ENCODE peak calls at places on chromosome 15, in seven cellular contexts. J is spleen, L is ovary, F is heart left ventricle, N is thyroid gland, A is lower lobe of right lung, P is cardiac muscle cell. O is an unnamed sample.

GRCh38 chr15:68888419-68888818 is 41.9 kb upstream of the SPESP1 start:
- DNase-seq in J (no peak), L (no peak), F (no peak), N (no peak), A (no peak), P (no peak), O (no peak)

GRCh38 chr15:56076651-56077050 is 83.2 kb upstream of the NEDD4 start:
- DNase-seq in J (no peak), L (no peak), F (no peak), N (no peak), A (no peak), P (no peak), O (no peak)

GRCh38 chr15:90451215-90451850 is 63.3 kb downstream of the IQGAP1 start:
- DNase-seq in J (no peak), L (no peak), F (no peak), N (no peak), A (no peak), P (no peak), O (no peak)

GRCh38 chr15:29139540-29140459 is 129.8 kb downstream of the NSMCE3 start:
- DNase-seq in J (peak; percentile 82), L (no peak), F (no peak), N (peak; percentile 70), A (no peak), P (peak; percentile 56), O (peak; percentile 56)

GRCh38 chr15:63628123-63628822 is 31.1 kb downstream of the FBXL22 start:
- DNase-seq in J (no peak), L (no peak), F (no peak), N (no peak), A (no peak), P (peak; percentile 21), O (no peak)

GRCh38 chr15:52071570-52071969 is 41.0 kb downstream of the BCL2L10 start:
- DNase-seq in J (no peak), L (no peak), F (no peak), N (peak; percentile 15), A (no peak), P (no peak), O (peak; percentile 83)

GRCh38 chr15:95129589-95129988 is 898.2 kb downstream of the MCTP2 start:
- DNase-seq in J (no peak), L (peak; percentile 26), F (peak; percentile 58), N (no peak), A (peak; percentile 26), P (peak; percentile 61), O (no peak)

GRCh38 chr15:78302579-78302978 is 3.2 kb upstream of the SKIC8 start:
- DNase-seq in J (no peak), L (no peak), F (no peak), N (no peak), A (no peak), P (peak; percentile 72), O (no peak)

GRCh38 chr15:92393287-92393993 is at the start of gene ST8SIA2:
- DNase-seq in J (no peak), L (no peak), F (peak; percentile 34), N (peak; percentile 64), A (no peak), P (peak; percentile 26), O (no peak)

GRCh38 chr15:38217181-38217580 is 35.5 kb upstream of the SPRED1 start:
- DNase-seq in J (no peak), L (no peak), F (no peak), N (no peak), A (no peak), P (peak; percentile 80), O (no peak)

GRCh38 chr15:101201411-101202174 is 50.3 kb downstream of the CHSY1 start:
- DNase-seq in J (peak; percentile 84), L (peak; percentile 90), F (peak; percentile 90), N (peak; percentile 47), A (peak; percentile 75), P (peak; percentile 98), O (no peak)

GRCh38 chr15:80614711-80615360 is 80.3 kb upstream of the ABHD17C start:
- DNase-seq in J (no peak), L (no peak), F (no peak), N (peak; percentile 22), A (no peak), P (no peak), O (no peak)

DNA sequence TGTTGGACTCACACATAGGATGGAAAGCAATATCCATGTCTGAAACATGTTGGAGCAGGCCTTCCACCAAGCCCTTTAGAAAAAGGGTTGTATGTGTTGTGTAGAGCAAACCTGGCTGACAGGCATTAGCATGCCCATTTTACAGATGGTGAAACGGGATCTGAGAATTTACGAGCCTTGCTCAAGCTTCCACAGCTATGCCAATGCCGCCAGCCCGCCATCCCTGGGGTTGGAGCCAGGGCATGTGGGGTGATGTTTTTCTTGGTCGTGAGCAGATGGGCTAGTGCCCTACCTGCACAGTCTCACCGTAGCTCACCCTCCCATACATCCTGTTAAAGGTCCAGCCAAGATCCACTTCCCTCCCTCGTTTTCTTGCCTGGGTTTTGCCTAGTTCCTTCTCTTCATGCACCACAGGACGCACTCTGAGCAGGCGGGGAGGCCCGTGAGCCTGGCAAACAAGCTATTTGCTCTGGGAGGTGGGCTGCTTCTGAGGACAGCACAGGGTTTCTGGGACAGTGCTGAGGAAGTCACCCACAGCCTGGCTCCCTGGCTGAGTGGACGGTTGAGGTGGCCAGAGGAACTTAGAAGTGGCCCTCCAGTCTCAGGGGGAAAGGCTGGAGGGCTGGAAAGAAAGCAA is 97.6 kb upstream of the TLE3 start:
- DNase-seq in J (no peak), L (no peak), F (no peak), N (no peak), A (no peak), P (no peak), O (no peak)
- H3K4me1 ChIP-seq in J (peaks cover 10% of the 10 kb centered on the region), L (peaks cover 15% of the 10 kb centered on the region), F (peaks cover 31% of the 10 kb centered on the region), N (peaks cover 25% of the 10 kb centered on the region), A (peaks cover 16% of the 10 kb centered on the region), P (no peaks in the 10 kb centered on the region), O (no peaks in the 10 kb centered on the region)

GRCh38 chr15:25251700-25252390 is 187.0 kb downstream of the UBE3A start:
- DNase-seq in J (peak; percentile 64), L (peak; percentile 6), F (no peak), N (no peak), A (peak; percentile 25), P (no peak), O (peak; percentile 24)
- H3K9me3 ChIP-seq in J (peaks cover 37% of the 10 kb centered on the region), L (no peaks in the 10 kb centered on the region), F (peaks cover 50% of the 10 kb centered on the region), N (no peaks in the 10 kb centered on the region), A (peaks cover 27% of the 10 kb centered on the region), P (no peaks in the 10 kb centered on the region), O (no peaks in the 10 kb centered on the region)

GRCh38 chr15:67185051-67185450 is 69.4 kb downstream of the AAGAB start:
- DNase-seq in J (peak; percentile 33), L (no peak), F (no peak), N (no peak), A (no peak), P (no peak), O (no peak)

GRCh38 chr15:67187351-67187854 is 67.1 kb downstream of the AAGAB start:
- DNase-seq in J (no peak), L (no peak), F (no peak), N (no peak), A (no peak), P (no peak), O (no peak)

GRCh38 chr15:67185621-67186225 is 68.7 kb downstream of the AAGAB start:
- DNase-seq in J (no peak), L (no peak), F (no peak), N (no peak), A (no peak), P (peak; percentile 60), O (no peak)

GRCh38 chr15:67186688-67187087 is 67.8 kb downstream of the AAGAB start:
- DNase-seq in J (peak; percentile 59), L (no peak), F (no peak), N (no peak), A (no peak), P (no peak), O (no peak)

GRCh38 chr15:67186226-67186649 is 68.2 kb downstream of the AAGAB start:
- DNase-seq in J (no peak), L (peak; percentile 73), F (peak; percentile 79), N (no peak), A (no peak), P (peak; percentile 67), O (no peak)
- H3K27ac ChIP-seq in J (no peak overlapping the region), L (peak overlapping the region; percentile 81), F (peak overlapping the region; percentile 91), N (peak overlapping the region; percentile 71), A (peak overlapping the region; percentile 53), P (no peak overlapping the region), O (no peak overlapping the region)

GRCh38 chr15:98154863-98155262 is 194.4 kb downstream of the ARRDC4 start:
- DNase-seq in J (no peak), L (no peak), F (no peak), N (no peak), A (no peak), P (peak; percentile 22), O (no peak)
- H3K4me1 ChIP-seq in J (no peaks in the 10 kb centered on the region), L (no peaks in the 10 kb centered on the region), F (no peaks in the 10 kb centered on the region), N (no peaks in the 10 kb centered on the region), A (no peaks in the 10 kb centered on the region), P (no peaks in the 10 kb centered on the region), O (no peaks in the 10 kb centered on the region)

GRCh38 chr15:25087137-25087536 is 132.3 kb downstream of the SNRPN start:
- DNase-seq in J (peak; percentile 47), L (no peak), F (no peak), N (no peak), A (no peak), P (no peak), O (no peak)

GRCh38 chr15:25091421-25092158 is 136.8 kb downstream of the SNRPN start:
- DNase-seq in J (peak; percentile 12), L (no peak), F (no peak), N (no peak), A (no peak), P (no peak), O (no peak)

GRCh38 chr15:25088261-25088790 is 133.5 kb downstream of the SNRPN start:
- DNase-seq in J (peak; percentile 52), L (no peak), F (no peak), N (no peak), A (no peak), P (no peak), O (no peak)

GRCh38 chr15:25090073-25090733 is 135.4 kb downstream of the SNRPN start:
- DNase-seq in J (peak; percentile 51), L (no peak), F (no peak), N (no peak), A (no peak), P (no peak), O (no peak)

GRCh38 chr15:25089577-25089976 is 134.8 kb downstream of the SNRPN start:
- DNase-seq in J (peak; percentile 15), L (no peak), F (no peak), N (no peak), A (no peak), P (no peak), O (peak; percentile 4)
- H3K9me3 ChIP-seq in J (peaks cover 100% of the 10 kb centered on the region), L (peaks cover 6% of the 10 kb centered on the region), F (peaks cover 96% of the 10 kb centered on the region), N (no peaks in the 10 kb centered on the region), A (peaks cover 99% of the 10 kb centered on the region), P (no peaks in the 10 kb centered on the region), O (peaks cover 9% of the 10 kb centered on the region)